ENCODE peak calls at places on chromosomes 6 and 20, in four cellular contexts. L, C, X and A are unnamed samples.

GRCh38 chr20:48153523-48153922 is 368.2 kb upstream of the SULF2 start:
- DNase-seq in X (no peak), C (no peak), L (peak), A (no peak)

GRCh38 chr6:139647816-139648215 is 273.4 kb upstream of the CITED2 start:
- DNase-seq in L (no peak), C (no peak), X (no peak), A (no peak)

GRCh38 chr20:41587956-41588355 is 30.2 kb downstream of the CHD6 start:
- DNase-seq in C (no peak), X (no peak), L (no peak), A (no peak)

GRCh38 chr6:134549854-134550253 is 231.9 kb upstream of the SGK1 start:
- DNase-seq in X (no peak), C (no peak), L (no peak), A (no peak)

GRCh38 chr6:16759181-16759645 is 2.0 kb downstream of the ATXN1 start:
- DNase-seq in L (no peak), X (no peak), C (peak), A (peak)

GRCh38 chr20:561437-562231 is 18.0 kb upstream of the CSNK2A1 start:
- DNase-seq in X (peak), C (peak), L (peak), A (peak)

GRCh38 chr6:66948106-66948505 is 1241.1 kb upstream of the EYS start:
- DNase-seq in C (no peak), X (no peak), L (no peak), A (no peak)

GRCh38 chr6:4369616-4370015 is 234.2 kb upstream of the ECI2 start:
- DNase-seq in X (no peak), C (no peak), L (no peak), A (no peak)

GRCh38 chr6:126650931-126651330 is 311.0 kb downstream of the CENPW start:
- DNase-seq in C (no peak), L (no peak), X (no peak), A (no peak)

GRCh38 chr6:156899532-156899931 is 122.4 kb downstream of the ARID1B start:
- DNase-seq in X (no peak), C (no peak), L (no peak), A (no peak)

GRCh38 chr6:4085329-4085695 is 6.4 kb upstream of the FAM217A start:
- DNase-seq in C (no peak), L (no peak), X (no peak), A (no peak)

GRCh38 chr20:50376888-50377459 is 133.2 kb upstream of the PTPN1 start:
- DNase-seq in C (no peak), X (no peak), L (peak), A (no peak)

GRCh38 chr20:18628330-18628941 is 40.6 kb downstream of the DTD1 start:
- DNase-seq in L (peak), C (peak), X (no peak), A (peak)

GRCh38 chr6:125346143-125346925 is 44.6 kb upstream of the HDDC2 start:
- DNase-seq in C (no peak), X (no peak), L (no peak), A (no peak)

GRCh38 chr6:101605874-101606273 is 212.4 kb downstream of the GRIK2 start:
- DNase-seq in L (no peak), C (peak), X (no peak), A (no peak)

GRCh38 chr6:164247106-164247505 is 832.6 kb downstream of the QKI start:
- DNase-seq in C (no peak), X (no peak), L (no peak), A (no peak)

GRCh38 chr6:117573006-117573680 is 29.2 kb downstream of the GOPC start:
- DNase-seq in L (no peak), X (no peak), C (no peak), A (no peak)

GRCh38 chr20:17684077-17684888 is 2.2 kb upstream of the RRBP1 start:
- DNase-seq in X (no peak), L (no peak), C (no peak), A (peak)

GRCh38 chr6:93822434-93823265 is 403.3 kb upstream of the EPHA7 start:
- DNase-seq in C (no peak), X (no peak), L (no peak), A (no peak)

GRCh38 chr6:125791820-125792165 is 1.0 kb downstream of the NCOA7 start:
- DNase-seq in L (no peak), C (no peak), X (no peak), A (no peak)

GRCh38 chr6:140779991-140780596 is 1352.6 kb upstream of the GJE1 start:
- DNase-seq in C (no peak), L (no peak), X (no peak), A (peak)

GRCh38 chr20:13231031-13231752 is 10.1 kb downstream of the ISM1 start:
- DNase-seq in X (no peak), C (no peak), L (peak), A (no peak)

GRCh38 chr6:156260792-156261191 is 516.4 kb upstream of the ARID1B start:
- DNase-seq in X (no peak), C (no peak), L (no peak), A (no peak)

GRCh38 chr6:56101141-56101553 is 146.2 kb downstream of the COL21A1 start:
- DNase-seq in L (no peak), C (peak), X (peak), A (no peak)

GRCh38 chr20:45157977-45158376 is 16.7 kb upstream of the PI3 start:
- DNase-seq in X (no peak), L (no peak), C (peak), A (peak)

GRCh38 chr6:45951771-45952529 is 63.7 kb downstream of the CLIC5 start:
- DNase-seq in L (peak), C (peak), X (no peak), A (peak)

GRCh38 chr20:10080554-10080953 is 45.8 kb downstream of the ANKEF1 start:
- DNase-seq in X (no peak), C (no peak), L (no peak), A (no peak)

GRCh38 chr20:59661141-59661540 is 56.8 kb downstream of the PHACTR3 start:
- DNase-seq in X (no peak), L (no peak), C (no peak), A (no peak)

GRCh38 chr20:43961541-43962471 is 47.2 kb downstream of the TOX2 start:
- DNase-seq in X (no peak), C (no peak), L (peak), A (no peak)

GRCh38 chr6:153312633-153313032 is 181.6 kb upstream of the RGS17 start:
- DNase-seq in L (peak), X (peak), C (peak), A (peak)

GRCh38 chr20:32894711-32895355 is 36.1 kb downstream of the EFCAB8 start:
- DNase-seq in C (no peak), X (no peak), L (no peak), A (no peak)

GRCh38 chr6:102075539-102075938 is 682.0 kb downstream of the GRIK2 start:
- DNase-seq in C (no peak), X (no peak), L (no peak), A (no peak)